ENCODE peak calls at places on chromosomes 5 and 9, in nine cellular contexts. M, Z, S, Y, L, R, E, T and O are unnamed samples. For H3K4me1, the result is how much of the 10 kb centered on the place peaks cover.

GRCh38 chr9:114112778-114113585 is 13.9 kb upstream of the KIF12 start:
- DNase-seq in M (peak), Z (peak), S (peak), Y (peak), L (peak), R (peak), E (no peak), T (peak), O (peak)

GRCh38 chr5:179822444-179822990 is 1.8 kb downstream of the SQSTM1 start:
- DNase-seq in M (no peak), Z (no peak), S (no peak), Y (no peak), L (peak), R (no peak), E (no peak), T (no peak), O (no peak)

GRCh38 chr9:70263421-70263820 is 4.6 kb downstream of the SMC5 start:
- DNase-seq in M (peak), Z (no peak), S (no peak), Y (peak), L (peak), R (no peak), E (no peak), T (no peak), O (no peak)

GRCh38 chr5:163571755-163572154 is 66.3 kb downstream of the MAT2B start:
- DNase-seq in M (peak), Z (no peak), S (no peak), Y (peak), L (peak), R (no peak), E (peak), T (peak), O (no peak)

GRCh38 chr5:19179561-19179960 is 808.4 kb downstream of the CDH18 start:
- DNase-seq in M (no peak), Z (no peak), S (no peak), Y (no peak), L (no peak), R (no peak), E (no peak), T (no peak), O (no peak)

GRCh38 chr9:110623462-110624025 is 44.0 kb upstream of the SVEP1 start:
- DNase-seq in M (peak), Z (peak), S (no peak), Y (peak), L (peak), R (no peak), E (peak), T (peak), O (peak)

GRCh38 chr5:109250533-109251329 is 159.0 kb downstream of the PJA2 start:
- DNase-seq in M (no peak), Z (no peak), S (no peak), Y (no peak), L (no peak), R (no peak), E (no peak), T (no peak), O (no peak)

GRCh38 chr5:75510836-75511434 is 494 bp downstream of the CERT1 start:
- DNase-seq in M (no peak), Z (peak), S (peak), Y (peak), L (peak), R (peak), E (peak), T (peak), O (peak)

GRCh38 chr9:95771556-95772280 is 103.8 kb upstream of the ERCC6L2 start:
- DNase-seq in M (peak), Z (peak), S (no peak), Y (peak), L (peak), R (no peak), E (no peak), T (no peak), O (no peak)

GRCh38 chr5:178551059-178551458 is 39.1 kb downstream of the COL23A1 start:
- DNase-seq in M (peak), Z (no peak), S (no peak), Y (peak), L (peak), R (no peak), E (no peak), T (no peak), O (peak)

GRCh38 chr9:92004045-92004392 is 54.0 kb upstream of the ROR2 start:
- DNase-seq in M (no peak), Z (no peak), S (no peak), Y (no peak), L (no peak), R (no peak), E (no peak), T (no peak), O (no peak)

GRCh38 chr5:30325795-30326194 is 867.7 kb upstream of the CDH6 start:
- DNase-seq in M (no peak), Z (no peak), S (no peak), Y (no peak), L (no peak), R (no peak), E (no peak), T (no peak), O (no peak)

DNA sequence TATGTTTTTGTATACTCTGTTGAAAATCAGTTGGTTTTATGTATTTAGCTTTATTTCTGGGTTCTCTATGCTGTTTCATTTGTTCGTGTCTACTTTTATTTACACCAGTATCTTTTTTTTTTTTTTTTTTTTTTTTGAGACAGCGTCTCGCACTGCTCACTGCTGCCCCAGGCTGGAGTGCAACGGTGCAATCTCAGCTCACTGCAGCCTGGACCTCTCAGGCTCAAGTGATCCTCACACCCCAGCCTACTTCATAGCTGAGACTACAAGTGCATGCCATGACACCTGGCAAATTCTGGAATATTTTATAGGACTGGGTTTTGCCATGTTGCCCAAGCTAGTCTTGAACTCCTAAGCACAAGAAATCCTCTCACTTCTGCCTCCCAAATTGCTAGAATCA is 869.4 kb upstream of the CDH6 start:
- DNase-seq in M (no peak), Z (no peak), S (no peak), Y (no peak), L (no peak), R (no peak), E (peak), T (no peak), O (no peak)
- H3K4me1 ChIP-seq in M (under half), Z (under half), S (under half), Y (under half), L (under half), R (under half), E (under half), T (under half), O (under half)

GRCh38 chr5:171420429-171421231 is 1.2 kb downstream of the FGF18 start:
- DNase-seq in M (peak), Z (peak), S (peak), Y (peak), L (peak), R (peak), E (peak), T (peak), O (peak)
- H3K4me1 ChIP-seq in M (under half), Z (under half), S (under half), Y (under half), L (under half), R (under half), E (under half), T (under half), O (under half)

GRCh38 chr9:137672907-137673791 is 54.3 kb downstream of the EHMT1 start:
- DNase-seq in M (peak), Z (no peak), S (peak), Y (peak), L (peak), R (no peak), E (peak), T (peak), O (peak)
- H3K4me1 ChIP-seq in M (under half), Z (under half), S (under half), Y (under half), L (under half), R (under half), E (under half), T (under half), O (under half)

DNA sequence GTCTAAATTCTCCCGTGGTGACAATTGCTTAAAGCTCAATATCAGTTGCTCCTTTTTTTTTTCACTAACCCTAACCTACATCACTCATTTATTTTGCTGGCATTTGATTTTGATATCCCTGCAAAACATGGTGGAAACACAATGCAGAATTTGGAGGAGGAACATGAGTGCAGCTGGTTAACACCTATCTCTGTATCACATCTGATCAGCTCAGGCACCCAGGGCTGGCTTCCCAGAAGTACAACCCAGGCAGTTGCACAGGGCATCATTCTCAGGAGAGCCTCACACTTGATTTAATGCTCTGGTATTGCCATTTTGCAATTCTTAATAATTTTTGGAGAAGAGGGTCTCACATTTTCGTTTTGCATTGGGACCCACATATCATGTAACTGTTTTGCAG is 19.1 kb upstream of the ADAM19 start:
- DNase-seq in M (no peak), Z (no peak), S (no peak), Y (no peak), L (no peak), R (no peak), E (no peak), T (no peak), O (no peak)
- H3K4me1 ChIP-seq in M (under half), Z (under half), S (under half), Y (under half), L (under half), R (under half), E (under half), T (under half), O (under half)